ENCODE peak calls at places on chromosomes 11 and 22, in seven cellular contexts. W is pancreas; Z is transverse colon; G is CD8-positive, alpha-beta T cell; F is heart left ventricle; M is heart right ventricle; R is PC-9. H is an unnamed sample. For H3K4me1, the result is how much of the 10 kb centered on the place peaks cover.

GRCh38 chr11:665707-666281 is 28.7 kb downstream of the DRD4 start:
- DNase-seq in G (no peak), F (no peak), W (no peak), Z (no peak), R (no peak), M (no peak), H (no peak)

GRCh38 chr11:66856496-66857233 is at the start of gene LRFN4:
- DNase-seq in W (no peak), M (no peak), G (peak), Z (peak), R (no peak), F (peak), H (peak)

GRCh38 chr11:125583496-125583895 is 9.2 kb upstream of the STT3A start:
- DNase-seq in F (no peak), W (no peak), M (no peak), R (no peak), G (no peak), Z (no peak), H (no peak)

GRCh38 chr11:35907648-35908431 is 36.0 kb upstream of the LDLRAD3 start:
- DNase-seq in R (no peak), F (no peak), Z (no peak), M (no peak), W (no peak), G (no peak), H (no peak)

GRCh38 chr11:58560842-58561241 is 14.8 kb downstream of the LPXN start:
- DNase-seq in G (no peak), Z (no peak), W (no peak), M (no peak), R (no peak), F (no peak), H (no peak)

GRCh38 chr11:76148941-76149613 is 57.2 kb downstream of the WNT11 start:
- DNase-seq in F (no peak), R (no peak), W (no peak), M (peak), Z (peak), G (no peak), H (peak)

GRCh38 chr11:123235117-123235686 is 40.2 kb upstream of the CLMP start:
- DNase-seq in M (peak), W (peak), F (peak), Z (peak), R (no peak), G (peak), H (peak)

GRCh38 chr11:66371627-66372415 is at the start of gene SLC29A2:
- DNase-seq in Z (peak), R (peak), W (peak), F (peak), G (peak), M (peak), H (peak)

GRCh38 chr11:67776834-67777530 is 102.6 kb upstream of the ALDH3B2 start:
- DNase-seq in W (no peak), Z (no peak), G (no peak), R (no peak), F (no peak), M (no peak), H (no peak)

GRCh38 chr11:65546217-65546958 is 11.8 kb downstream of the LTBP3 start:
- DNase-seq in Z (peak), F (peak), W (peak), G (peak), R (no peak), M (peak), H (peak)

GRCh38 chr22:40560551-40560950 is 76.0 kb downstream of the MRTFA start:
- DNase-seq in M (no peak), R (no peak), Z (no peak), W (no peak), F (no peak), G (no peak), H (no peak)

GRCh38 chr22:44587004-44587793 is 89.2 kb upstream of the RTL6 start:
- DNase-seq in R (peak), Z (no peak), M (no peak), F (no peak), G (no peak), W (no peak), H (no peak)

GRCh38 chr22:43835736-43836135 is 23.6 kb upstream of the EFCAB6 start:
- DNase-seq in R (no peak), Z (no peak), F (no peak), M (no peak), G (no peak), W (no peak), H (no peak)

GRCh38 chr11:48103621-48104561 is 112.7 kb upstream of the OR4B1 start:
- DNase-seq in W (no peak), R (no peak), Z (peak), G (no peak), F (no peak), M (no peak), H (peak)

GRCh38 chr22:41936894-41937169 is 10.1 kb downstream of the CENPM start:
- DNase-seq in Z (no peak), R (no peak), M (no peak), G (no peak), W (no peak), F (no peak), H (no peak)

GRCh38 chr11:57477507-57478189 is 17.3 kb downstream of the RTN4RL2 start:
- DNase-seq in W (peak), Z (peak), R (no peak), G (no peak), F (no peak), M (no peak), H (peak)

DNA sequence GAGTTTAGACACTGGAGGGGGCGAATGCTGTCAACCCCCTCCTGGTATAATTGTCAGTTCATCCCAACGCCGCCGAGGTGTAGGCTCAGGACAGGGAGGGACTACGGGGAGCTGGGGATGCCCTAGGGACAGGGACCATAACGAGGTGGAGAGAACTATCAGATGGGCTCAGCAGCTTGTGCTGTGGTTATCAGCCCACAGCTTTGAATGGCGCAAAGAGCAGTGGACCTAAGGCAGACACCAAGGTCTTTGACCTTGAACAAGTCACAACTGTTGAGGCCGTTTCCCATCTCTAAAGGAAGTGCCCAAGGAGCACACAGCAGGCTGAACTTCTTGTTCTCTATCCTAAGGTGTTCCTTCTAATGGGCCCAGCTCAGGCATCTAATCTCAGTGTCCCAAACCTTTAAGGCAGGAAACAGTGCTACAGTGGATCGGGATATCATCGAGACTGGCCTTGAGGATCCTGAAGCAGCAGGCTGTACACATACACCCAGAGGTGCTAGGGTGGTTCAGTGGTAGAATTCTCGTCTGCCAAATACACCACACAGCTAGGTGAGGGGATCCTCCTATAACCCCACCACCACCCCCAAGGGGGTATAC is 993 bp upstream of the TUT1 start:
- DNase-seq in W (no peak), F (no peak), M (no peak), Z (no peak), G (no peak), R (no peak), H (no peak)
- TF ChIP-seq CTCF in W (no peak), F (no peak), M (no peak), Z (no peak), G (no peak), R (no peak), H (no peak)

DNA sequence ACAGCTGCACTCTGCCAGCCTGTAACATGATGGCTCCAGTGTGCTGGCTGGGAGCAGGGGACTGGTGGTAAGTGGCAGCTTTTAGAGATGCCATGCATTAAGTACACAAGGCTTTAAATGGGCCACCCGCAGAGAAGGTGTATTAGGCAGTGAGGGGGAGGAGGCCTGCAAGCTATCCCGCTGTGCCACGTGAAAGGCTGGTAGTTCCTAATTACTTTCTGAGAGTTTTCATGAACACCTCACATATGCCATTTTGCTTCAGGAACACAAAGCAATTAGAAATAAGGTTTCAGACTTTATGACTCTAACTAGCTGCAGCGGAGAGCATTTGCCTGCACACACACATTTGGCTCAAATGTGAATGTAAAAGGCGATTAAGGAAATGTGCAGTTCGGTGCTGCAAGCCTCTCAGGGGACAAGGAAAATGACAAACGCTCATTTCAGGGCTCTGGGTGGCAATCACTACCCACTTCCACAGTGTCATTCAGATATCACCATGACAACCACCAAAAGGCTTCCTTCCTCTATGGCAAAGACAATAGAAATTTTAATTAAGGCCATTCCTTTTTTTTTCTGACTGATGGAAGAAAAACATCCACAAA is 116.7 kb downstream of the PLEKHA7 start:
- DNase-seq in M (no peak), Z (no peak), W (no peak), G (no peak), R (no peak), F (no peak), H (no peak)
- H3K4me1 ChIP-seq in M (under half), Z (under half), W (under half), G (under half), R (under half), F (under half), H (under half)

GRCh38 chr11:1694064-1694845 is 2.7 kb upstream of the KRTAP5-6 start:
- DNase-seq in M (peak), W (peak), R (peak), G (peak), Z (peak), F (peak), H (peak)

GRCh38 chr11:1694846-1695547 is 2.0 kb upstream of the KRTAP5-6 start:
- DNase-seq in M (no peak), R (no peak), G (no peak), F (no peak), Z (no peak), W (no peak), H (peak)

GRCh38 chr11:1696608-1697570 is at the start of gene KRTAP5-6:
- DNase-seq in W (no peak), M (no peak), F (no peak), G (no peak), R (no peak), Z (no peak), H (peak)

GRCh38 chr11:1693327-1694063 is 3.5 kb upstream of the KRTAP5-6 start:
- DNase-seq in R (peak), W (peak), Z (peak), M (peak), G (peak), F (peak), H (peak)

DNA sequence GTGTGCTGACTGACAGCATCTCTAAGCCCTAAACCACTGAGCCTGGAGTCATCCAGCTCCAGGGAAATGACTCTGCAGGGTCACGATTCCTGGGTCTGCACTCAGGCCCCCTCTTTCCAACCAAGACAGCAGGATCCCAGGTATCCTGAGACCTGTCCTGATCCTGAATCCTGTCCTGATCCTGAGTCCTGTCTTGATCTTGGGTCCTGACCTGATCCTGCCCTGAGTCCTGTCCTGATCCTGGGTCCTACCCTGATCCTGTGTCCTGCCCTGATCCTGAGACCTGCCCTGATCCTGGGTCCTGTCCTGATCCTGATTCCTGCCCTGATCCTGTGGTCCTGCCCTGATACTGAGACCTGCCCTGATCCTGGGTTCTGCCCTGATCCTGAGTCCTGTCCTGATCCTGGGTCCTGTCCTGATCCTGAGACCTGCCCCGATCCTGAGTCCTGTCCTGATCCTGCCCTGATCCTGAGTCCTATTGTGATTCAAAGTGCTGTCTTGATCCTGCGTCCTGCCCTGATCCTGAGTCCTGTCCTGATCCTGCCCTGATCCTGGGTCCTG is 1.4 kb upstream of the KRTAP5-6 start:
- DNase-seq in F (no peak), R (no peak), Z (no peak), W (no peak), M (no peak), G (no peak), H (peak)
- H3K27ac ChIP-seq in F (no peak), R (no peak), Z (no peak), W (no peak), M (no peak), G (no peak), H (no peak)

GRCh38 chr11:72425053-72425980 is 9.0 kb downstream of the CLPB start:
- DNase-seq in W (no peak), G (no peak), Z (no peak), M (peak), F (no peak), R (no peak), H (no peak)
- TF ChIP-seq CTCF in W (no peak), G (no peak), Z (no peak), M (no peak), F (no peak), R (no peak), H (no peak)

GRCh38 chr11:86052697-86053641 is 15.9 kb downstream of the PICALM start:
- DNase-seq in F (no peak), G (no peak), W (no peak), Z (no peak), R (no peak), M (no peak), H (no peak)
- H3K4me1 ChIP-seq in F (half or more), G (half or more), W (under half), Z (half or more), R (under half), M (half or more), H (under half)

H was measured in colonic mucosa.